ENCODE peak calls at places on chromosomes 1 and 21, in ten cellular contexts. L is stimulated activated CD8-positive, alpha-beta memory T cell treated with anti-CD3 and anti-CD28 coated beads, Interleukin-15, amount 100 ng/mL, for 4 hours; N is stimulated activated CD4-positive, alpha-beta T cell treated with anti-CD3 and anti-CD28 coated beads, Interleukin-2, amount 100 ng/mL, for 24 hours; T is GM23248; G is fibroblast of the aortic adventitia; E is AG08396; O is EL; H is CD8-positive, alpha-beta memory T cell; D is NCI-H1092; A is iris pigment epithelial cell. K is an unnamed sample.

GRCh38 chr1:70459502-70460225 is 48.6 kb downstream of the CTH start:
- DNase-seq in L (no peak), N (no peak), T (peak), G (peak), E (no peak), O (peak), H (no peak), D (no peak), A (peak), K (peak)

GRCh38 chr1:72283204-72284083 is 1.1 kb upstream of the NEGR1 start:
- DNase-seq in L (no peak), N (peak), T (peak), G (peak), E (peak), O (peak), H (no peak), D (peak), A (peak), K (peak)

GRCh38 chr21:41366522-41367151 is 4.8 kb downstream of the MX2 start:
- DNase-seq in L (no peak), N (no peak), T (peak), G (peak), E (peak), O (peak), H (peak), D (no peak), A (peak), K (peak)

GRCh38 chr1:23995431-23995837 is 15.3 kb upstream of the SRSF10 start:
- DNase-seq in L (no peak), N (no peak), T (peak), G (no peak), E (peak), O (no peak), H (no peak), D (no peak), A (peak), K (peak)

GRCh38 chr21:41779659-41780058 is 12.8 kb upstream of the RIPK4 start:
- DNase-seq in L (no peak), N (no peak), T (no peak), G (no peak), E (no peak), O (no peak), H (no peak), D (peak), A (no peak), K (no peak)

GRCh38 chr1:203283597-203283996 is 21.7 kb upstream of the BTG2 start:
- DNase-seq in L (no peak), N (no peak), T (no peak), G (no peak), E (no peak), O (no peak), H (no peak), D (no peak), A (no peak), K (no peak)

GRCh38 chr1:22611530-22611947 is 24.9 kb upstream of the C1QA start:
- DNase-seq in L (no peak), N (peak), T (peak), G (peak), E (peak), O (peak), H (no peak), D (no peak), A (peak), K (peak)

GRCh38 chr1:104238991-104239390 is 489.3 kb downstream of the AMY1C start:
- DNase-seq in L (no peak), N (no peak), T (peak), G (no peak), E (no peak), O (no peak), H (no peak), D (no peak), A (no peak), K (no peak)

GRCh38 chr21:38077504-38077903 is 161.2 kb upstream of the KCNJ6 start:
- DNase-seq in L (no peak), N (no peak), T (no peak), G (no peak), E (no peak), O (no peak), H (no peak), D (no peak), A (no peak), K (no peak)

GRCh38 chr1:200977071-200977754 is 46.3 kb downstream of the KIF21B start:
- DNase-seq in L (no peak), N (no peak), T (no peak), G (no peak), E (no peak), O (no peak), H (no peak), D (no peak), A (no peak), K (no peak)

GRCh38 chr1:150813028-150813707 is 5.1 kb upstream of the CTSK start:
- DNase-seq in L (no peak), N (no peak), T (peak), G (peak), E (peak), O (peak), H (no peak), D (peak), A (peak), K (peak)

GRCh38 chr1:205449750-205450443 is 5.9 kb downstream of the BLACAT1 start:
- DNase-seq in L (peak), N (peak), T (peak), G (peak), E (peak), O (peak), H (no peak), D (no peak), A (peak), K (peak)

GRCh38 chr1:90370696-90371095 is 346.4 kb downstream of the BARHL2 start:
- DNase-seq in L (no peak), N (no peak), T (no peak), G (peak), E (no peak), O (peak), H (no peak), D (no peak), A (no peak), K (no peak)

GRCh38 chr1:110875216-110875731 is 2.3 kb downstream of the CD53 start:
- DNase-seq in L (no peak), N (peak), T (no peak), G (no peak), E (no peak), O (no peak), H (peak), D (no peak), A (no peak), K (no peak)

GRCh38 chr1:112877741-112878140 is 78.3 kb downstream of the SLC16A1 start:
- DNase-seq in L (no peak), N (no peak), T (peak), G (no peak), E (no peak), O (no peak), H (no peak), D (no peak), A (peak), K (peak)

GRCh38 chr1:248816042-248816851 is 9.5 kb downstream of the SH3BP5L start:
- DNase-seq in L (no peak), N (peak), T (no peak), G (no peak), E (no peak), O (no peak), H (no peak), D (no peak), A (no peak), K (no peak)

GRCh38 chr1:68148631-68149030 is 83.7 kb downstream of the WLS start:
- DNase-seq in L (no peak), N (no peak), T (no peak), G (no peak), E (no peak), O (no peak), H (no peak), D (no peak), A (no peak), K (no peak)

GRCh38 chr1:154186177-154186576 is 5.7 kb downstream of the TPM3 start:
- DNase-seq in L (peak), N (peak), T (peak), G (peak), E (peak), O (peak), H (peak), D (peak), A (peak), K (peak)

GRCh38 chr1:87435484-87435883 is 106.8 kb downstream of the LMO4 start:
- DNase-seq in L (no peak), N (no peak), T (peak), G (peak), E (no peak), O (no peak), H (no peak), D (no peak), A (peak), K (peak)

GRCh38 chr1:238895911-238896310 is 490.5 kb upstream of the CHRM3 start:
- DNase-seq in L (no peak), N (no peak), T (no peak), G (no peak), E (no peak), O (peak), H (no peak), D (no peak), A (no peak), K (no peak)

GRCh38 chr1:8283058-8283884 is 34.6 kb upstream of the SLC45A1 start:
- DNase-seq in L (no peak), N (no peak), T (peak), G (no peak), E (no peak), O (no peak), H (no peak), D (no peak), A (no peak), K (no peak)

GRCh38 chr1:167425482-167425881 is 92.8 kb downstream of the CD247 start:
- DNase-seq in L (no peak), N (no peak), T (no peak), G (no peak), E (no peak), O (no peak), H (no peak), D (no peak), A (no peak), K (no peak)

GRCh38 chr1:96559707-96560588 is 161.6 kb upstream of the PTBP2 start:
- DNase-seq in L (no peak), N (no peak), T (peak), G (peak), E (peak), O (peak), H (no peak), D (no peak), A (peak), K (peak)

GRCh38 chr1:188096521-188096920 is 1267.8 kb downstream of the PLA2G4A start:
- DNase-seq in L (no peak), N (no peak), T (no peak), G (no peak), E (no peak), O (no peak), H (no peak), D (no peak), A (no peak), K (no peak)

K was measured in choroid plexus epithelial cell.